ENCODE peak calls at places on chromosome 9, in nine cellular contexts. D is lower lobe of right lung, G is psoas muscle, P is lung, S is tibial nerve, V is fibroblast of lung, R is brain microvascular endothelial cell, T is IMR-90, Z is uterus. Q is an unnamed sample.
A peak's percentile ranks its signal among the peaks of the same experiment; 100 is the strongest.

GRCh38 chr9:93041108-93041802 is 17.2 kb upstream of the SUSD3 start:
- DNase-seq in D (no peak), G (no peak), P (no peak), S (no peak), V (no peak), R (no peak), T (no peak), Z (no peak), Q (no peak)

GRCh38 chr9:134396258-134396742 is 70.0 kb downstream of the RXRA start:
- DNase-seq in D (peak; percentile 77), G (no peak), P (no peak), S (no peak), V (no peak), R (no peak), T (no peak), Z (no peak), Q (no peak)

GRCh38 chr9:110095776-110096175 is 112.2 kb downstream of the C9orf152 start:
- DNase-seq in D (no peak), G (no peak), P (no peak), S (no peak), V (peak; percentile 62), R (peak; percentile 64), T (peak; percentile 70), Z (no peak), Q (no peak)

GRCh38 chr9:84230355-84231136 is 110.0 kb downstream of the SLC28A3 start:
- DNase-seq in D (no peak), G (no peak), P (no peak), S (no peak), V (peak; percentile 35), R (no peak), T (peak; percentile 10), Z (no peak), Q (no peak)

GRCh38 chr9:125990186-125990792 is 243.1 kb downstream of the PBX3 start:
- DNase-seq in D (peak; percentile 38), G (peak; percentile 35), P (no peak), S (no peak), V (no peak), R (no peak), T (no peak), Z (no peak), Q (no peak)

GRCh38 chr9:97571664-97572063 is 61.5 kb downstream of the TSTD2 start:
- DNase-seq in D (no peak), G (peak; percentile 51), P (no peak), S (no peak), V (no peak), R (no peak), T (no peak), Z (peak; percentile 95), Q (no peak)

GRCh38 chr9:135491764-135492163 is 8.7 kb upstream of the MRPS2 start:
- DNase-seq in D (no peak), G (no peak), P (no peak), S (no peak), V (no peak), R (no peak), T (no peak), Z (no peak), Q (no peak)

GRCh38 chr9:70601000-70601929 is 186.8 kb upstream of the KLF9 start:
- DNase-seq in D (peak; percentile 86), G (peak; percentile 98), P (peak; percentile 84), S (peak; percentile 91), V (peak; percentile 100), R (peak; percentile 99), T (peak; percentile 100), Z (peak; percentile 97), Q (peak; percentile 60)

GRCh38 chr9:114051706-114052105 is 26.4 kb downstream of the AMBP start:
- DNase-seq in D (no peak), G (no peak), P (no peak), S (no peak), V (no peak), R (no peak), T (no peak), Z (peak; percentile 5), Q (no peak)

GRCh38 chr9:81787747-81788632 is 98.6 kb upstream of the TLE1 start:
- DNase-seq in D (no peak), G (peak; percentile 54), P (peak; percentile 31), S (peak; percentile 7), V (peak; percentile 96), R (peak; percentile 85), T (peak; percentile 87), Z (peak; percentile 28), Q (no peak)

GRCh38 chr9:95048225-95049087 is 269.1 kb downstream of the FANCC start:
- DNase-seq in D (peak; percentile 89), G (peak; percentile 78), P (peak; percentile 86), S (peak; percentile 56), V (peak; percentile 58), R (no peak), T (no peak), Z (peak; percentile 70), Q (no peak)

GRCh38 chr9:116157436-116158138 is 4.0 kb downstream of the PAPPA start:
- DNase-seq in D (no peak), G (no peak), P (no peak), S (no peak), V (peak; percentile 37), R (peak; percentile 58), T (peak; percentile 60), Z (peak; percentile 39), Q (no peak)

GRCh38 chr9:21001581-21001980 is 29.9 kb downstream of the HACD4 start:
- DNase-seq in D (no peak), G (no peak), P (no peak), S (no peak), V (no peak), R (no peak), T (no peak), Z (no peak), Q (no peak)

GRCh38 chr9:95784318-95784717 is 91.2 kb upstream of the ERCC6L2 start:
- DNase-seq in D (no peak), G (no peak), P (no peak), S (no peak), V (no peak), R (no peak), T (no peak), Z (no peak), Q (no peak)

GRCh38 chr9:70362952-70363351 is 51.5 kb downstream of the KLF9 start:
- DNase-seq in D (no peak), G (no peak), P (no peak), S (no peak), V (no peak), R (no peak), T (peak; percentile 32), Z (no peak), Q (no peak)

GRCh38 chr9:18568969-18569368 is 95.0 kb downstream of the ADAMTSL1 start:
- DNase-seq in D (no peak), G (no peak), P (no peak), S (no peak), V (no peak), R (peak; percentile 29), T (peak; percentile 46), Z (no peak), Q (no peak)

GRCh38 chr9:108184941-108185340 is 670.8 kb downstream of the ACTL7B start:
- DNase-seq in D (no peak), G (no peak), P (no peak), S (no peak), V (peak; percentile 90), R (peak; percentile 47), T (peak; percentile 34), Z (no peak), Q (no peak)

GRCh38 chr9:93941493-93941892 is 13.7 kb downstream of the BARX1 start:
- DNase-seq in D (no peak), G (no peak), P (no peak), S (no peak), V (no peak), R (no peak), T (no peak), Z (no peak), Q (no peak)

GRCh38 chr9:3001311-3001710 is 157.4 kb upstream of the PUM3 start:
- DNase-seq in D (no peak), G (no peak), P (no peak), S (no peak), V (no peak), R (no peak), T (no peak), Z (no peak), Q (no peak)
- H3K27ac ChIP-seq in D (no peak overlapping the region), G (no peak overlapping the region), P (no peak overlapping the region), S (no peak overlapping the region), V (no peak overlapping the region), R (no peak overlapping the region), T (no peak overlapping the region), Z (no peak overlapping the region), Q (no peak overlapping the region)

GRCh38 chr9:124390812-124391658 is 24.2 kb downstream of the PSMB7 start:
- DNase-seq in D (no peak), G (no peak), P (no peak), S (no peak), V (peak; percentile 38), R (no peak), T (peak; percentile 67), Z (no peak), Q (no peak)

GRCh38 chr9:124392855-124393460 is 22.3 kb downstream of the PSMB7 start:
- DNase-seq in D (no peak), G (no peak), P (no peak), S (no peak), V (peak; percentile 96), R (peak; percentile 83), T (peak; percentile 95), Z (no peak), Q (no peak)

GRCh38 chr9:124394167-124394566 is 21.1 kb downstream of the PSMB7 start:
- DNase-seq in D (no peak), G (no peak), P (no peak), S (no peak), V (peak; percentile 30), R (no peak), T (peak; percentile 32), Z (no peak), Q (no peak)

GRCh38 chr9:124394596-124394995 is 20.6 kb downstream of the PSMB7 start:
- DNase-seq in D (no peak), G (no peak), P (no peak), S (no peak), V (no peak), R (no peak), T (no peak), Z (no peak), Q (no peak)

GRCh38 chr9:124392254-124392653 is 23.0 kb downstream of the PSMB7 start:
- DNase-seq in D (peak; percentile 66), G (peak; percentile 68), P (no peak), S (no peak), V (no peak), R (no peak), T (no peak), Z (no peak), Q (no peak)
- H3K27ac ChIP-seq in D (no peak overlapping the region), G (peak overlapping the region; percentile 58), P (no peak overlapping the region), S (peak overlapping the region; percentile 12), V (peak overlapping the region; percentile 26), R (peak overlapping the region; percentile 22), T (peak overlapping the region; percentile 22), Z (no peak overlapping the region), Q (no peak overlapping the region)

DNA sequence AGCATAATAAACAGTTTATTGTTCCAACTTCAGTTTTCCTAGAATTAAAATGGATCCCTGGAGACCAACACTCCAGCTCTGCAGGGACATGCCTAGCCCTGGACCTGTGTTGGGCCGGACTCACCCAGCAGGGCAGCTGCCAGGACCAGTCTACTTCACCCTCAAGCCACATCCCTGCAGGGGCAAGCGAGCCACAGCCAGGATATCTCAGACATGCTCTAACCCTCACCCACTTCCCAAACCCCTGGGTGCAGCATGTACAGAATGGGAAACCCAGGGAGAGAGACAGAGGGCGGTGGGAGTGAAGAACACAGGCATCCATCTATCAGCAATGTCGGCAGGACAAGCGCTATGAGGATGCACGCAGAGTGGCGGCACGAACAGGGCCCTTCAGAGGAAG is 83.2 kb downstream of the SEMA4D start:
- DNase-seq in D (no peak), G (no peak), P (no peak), S (no peak), V (no peak), R (no peak), T (no peak), Z (no peak), Q (no peak)
- H3K27ac ChIP-seq in D (no peak overlapping the region), G (peak overlapping the region; percentile 77), P (no peak overlapping the region), S (no peak overlapping the region), V (no peak overlapping the region), R (no peak overlapping the region), T (no peak overlapping the region), Z (no peak overlapping the region), Q (no peak overlapping the region)

GRCh38 chr9:137218212-137218753 is 3.8 kb downstream of the RNF208 start:
- DNase-seq in D (no peak), G (no peak), P (no peak), S (no peak), V (no peak), R (no peak), T (no peak), Z (no peak), Q (no peak)
- H3K27ac ChIP-seq in D (peak overlapping the region; percentile 67), G (no peak overlapping the region), P (peak overlapping the region; percentile 72), S (peak overlapping the region; percentile 80), V (no peak overlapping the region), R (no peak overlapping the region), T (no peak overlapping the region), Z (no peak overlapping the region), Q (no peak overlapping the region)

Q was measured in caudate nucleus.